ENCODE peak calls at places on chromosomes 7 and 10, in seven cellular contexts. I is neuronal stem cell, N is mesendoderm, S is H9, H is H1, J is mesenchymal stem cell, L is trophoblast cell. R is an unnamed sample.

GRCh38 chr10:119139464-119140067 is 25.9 kb downstream of the SFXN4 start:
- DNase-seq in L (no peak), S (peak; percentile 59), I (peak; percentile 11), J (peak; percentile 32), N (peak; percentile 54), H (peak; percentile 68), R (peak; percentile 35)

GRCh38 chr7:70673833-70674232 is 458.1 kb upstream of the GALNT17 start:
- DNase-seq in H (no peak), S (no peak), I (no peak), L (no peak), N (peak; percentile 27), J (no peak), R (no peak)

GRCh38 chr7:148699024-148699771 is 495 bp downstream of the CUL1 start:
- DNase-seq in L (peak; percentile 82), I (peak; percentile 24), N (peak; percentile 72), J (peak; percentile 62), H (peak; percentile 77), S (peak; percentile 50), R (peak; percentile 45)

GRCh38 chr7:44284216-44284615 is 41.2 kb downstream of the CAMK2B start:
- DNase-seq in N (no peak), H (peak; percentile 43), I (no peak), S (peak; percentile 20), L (no peak), J (no peak), R (peak; percentile 40)

GRCh38 chr10:2908851-2909630 is 158.3 kb upstream of the PFKP start:
- DNase-seq in L (no peak), H (no peak), N (no peak), J (no peak), S (no peak), I (no peak), R (no peak)

GRCh38 chr10:21135396-21135973 is 238.4 kb upstream of the NEBL start:
- DNase-seq in J (no peak), I (no peak), S (no peak), N (no peak), H (no peak), L (no peak), R (no peak)

GRCh38 chr7:47239034-47239433 is 342.9 kb downstream of the TNS3 start:
- DNase-seq in H (no peak), L (no peak), N (peak; percentile 11), S (no peak), I (no peak), J (no peak), R (no peak)

GRCh38 chr10:29596826-29597225 is 37.9 kb downstream of the SVIL start:
- DNase-seq in S (no peak), L (no peak), N (no peak), H (no peak), J (no peak), I (no peak), R (no peak)

GRCh38 chr7:1235501-1236131 is 2.9 kb downstream of the UNCX start:
- DNase-seq in J (no peak), N (peak; percentile 47), I (no peak), H (peak; percentile 74), L (no peak), S (no peak), R (no peak)

GRCh38 chr10:7251696-7252465 is 159.0 kb downstream of the SFMBT2 start:
- DNase-seq in H (no peak), S (no peak), J (peak; percentile 27), L (no peak), I (no peak), N (no peak), R (no peak)

DNA sequence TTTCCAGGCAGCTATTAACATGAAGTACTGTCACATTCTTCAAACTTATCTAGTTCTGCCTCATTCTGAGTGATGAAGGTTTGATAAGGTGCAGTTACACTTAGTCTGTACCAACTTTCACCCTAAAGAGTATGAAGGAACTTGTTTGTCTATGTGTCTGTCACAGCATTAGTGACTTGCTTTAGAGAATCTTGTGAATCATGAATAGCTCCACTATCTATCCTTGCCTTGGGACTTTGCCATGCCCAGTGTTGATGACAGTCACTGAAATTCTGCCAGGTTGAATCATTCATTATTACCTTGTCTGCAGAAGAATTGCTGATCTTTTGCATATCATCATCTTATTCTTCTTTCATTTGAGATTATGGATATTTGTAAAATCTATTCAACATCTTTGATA is 50.9 kb upstream of the A1CF start:
- DNase-seq in S (no peak), I (no peak), H (no peak), L (no peak), J (no peak), N (no peak), R (no peak)
- H3K18ac ChIP-seq in S (no peak overlapping the region), I (no peak overlapping the region), H (no peak overlapping the region), L (no peak overlapping the region), J (no peak overlapping the region), N (no peak overlapping the region), R (no peak overlapping the region)

GRCh38 chr7:7924303-7924702 is 44.3 kb upstream of the GLCCI1 start:
- DNase-seq in J (no peak), N (peak; percentile 21), S (no peak), L (no peak), H (no peak), I (no peak), R (no peak)
- H3K4ac ChIP-seq in J (no peak overlapping the region), N (no peak overlapping the region), S (no peak overlapping the region), L (no peak overlapping the region), H (peak overlapping the region; percentile 10), I (no peak overlapping the region), R (no peak overlapping the region)

GRCh38 chr7:129159539-129159938 is 15.0 kb downstream of the TSPAN33 start:
- DNase-seq in J (no peak), N (no peak), H (no peak), S (no peak), L (no peak), I (no peak), R (no peak)

GRCh38 chr7:129163875-129164544 is 19.5 kb downstream of the TSPAN33 start:
- DNase-seq in N (peak; percentile 51), L (no peak), H (no peak), J (peak; percentile 66), I (no peak), S (no peak), R (peak; percentile 76)

GRCh38 chr7:129162732-129163131 is 18.2 kb downstream of the TSPAN33 start:
- DNase-seq in S (no peak), J (no peak), I (no peak), L (no peak), H (no peak), N (no peak), R (no peak)

GRCh38 chr7:129160161-129160911 is 15.8 kb downstream of the TSPAN33 start:
- DNase-seq in I (no peak), L (no peak), S (peak; percentile 50), N (peak; percentile 32), J (no peak), H (no peak), R (no peak)

DNA sequence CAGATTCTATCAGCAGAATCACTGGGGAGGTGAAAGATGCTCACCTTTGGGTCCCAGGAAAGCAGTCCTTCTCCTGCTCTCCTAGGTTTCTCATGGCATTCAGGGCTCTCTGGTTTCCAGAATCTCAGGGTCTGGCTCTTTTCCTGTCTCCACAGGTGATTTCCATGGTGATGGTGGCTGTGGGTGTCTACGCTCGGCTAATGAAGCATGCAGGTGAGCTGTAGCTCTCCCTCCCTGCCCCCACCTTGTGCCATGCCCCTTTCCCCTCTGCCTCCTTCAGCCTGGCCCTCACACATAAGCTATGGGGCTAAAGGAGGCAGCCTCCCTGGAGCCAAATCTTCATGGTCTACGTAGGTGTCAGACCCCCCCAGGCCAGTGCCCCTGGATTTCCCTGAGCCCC is 17.0 kb downstream of the TSPAN33 start:
- DNase-seq in S (no peak), H (no peak), I (no peak), J (no peak), L (no peak), N (no peak), R (no peak)
- H3K18ac ChIP-seq in S (no peak overlapping the region), H (no peak overlapping the region), I (no peak overlapping the region), J (no peak overlapping the region), L (no peak overlapping the region), N (no peak overlapping the region), R (no peak overlapping the region)

GRCh38 chr10:54559498-54559897 is 241.5 kb downstream of the PCDH15 start:
- DNase-seq in H (no peak), I (no peak), N (peak; percentile 14), J (peak; percentile 64), S (no peak), L (no peak), R (peak; percentile 0)
- H3K4ac ChIP-seq in H (no peak overlapping the region), I (no peak overlapping the region), N (no peak overlapping the region), J (no peak overlapping the region), S (no peak overlapping the region), L (no peak overlapping the region), R (no peak overlapping the region)

GRCh38 chr10:100747061-100747825 is 1.9 kb downstream of the PAX2 start:
- DNase-seq in L (no peak), N (no peak), I (no peak), J (no peak), H (no peak), S (no peak), R (no peak)

GRCh38 chr10:100749059-100749308 is 3.6 kb downstream of the PAX2 start:
- DNase-seq in J (no peak), I (peak; percentile 30), N (no peak), L (no peak), S (no peak), H (no peak), R (no peak)

GRCh38 chr10:100747826-100748231 is 2.4 kb downstream of the PAX2 start:
- DNase-seq in H (no peak), S (peak; percentile 64), L (no peak), N (peak; percentile 35), I (no peak), J (no peak), R (no peak)

GRCh38 chr10:100749309-100750217 is 4.2 kb downstream of the PAX2 start:
- DNase-seq in H (peak; percentile 55), I (peak; percentile 24), L (no peak), J (no peak), S (no peak), N (no peak), R (no peak)

DNA sequence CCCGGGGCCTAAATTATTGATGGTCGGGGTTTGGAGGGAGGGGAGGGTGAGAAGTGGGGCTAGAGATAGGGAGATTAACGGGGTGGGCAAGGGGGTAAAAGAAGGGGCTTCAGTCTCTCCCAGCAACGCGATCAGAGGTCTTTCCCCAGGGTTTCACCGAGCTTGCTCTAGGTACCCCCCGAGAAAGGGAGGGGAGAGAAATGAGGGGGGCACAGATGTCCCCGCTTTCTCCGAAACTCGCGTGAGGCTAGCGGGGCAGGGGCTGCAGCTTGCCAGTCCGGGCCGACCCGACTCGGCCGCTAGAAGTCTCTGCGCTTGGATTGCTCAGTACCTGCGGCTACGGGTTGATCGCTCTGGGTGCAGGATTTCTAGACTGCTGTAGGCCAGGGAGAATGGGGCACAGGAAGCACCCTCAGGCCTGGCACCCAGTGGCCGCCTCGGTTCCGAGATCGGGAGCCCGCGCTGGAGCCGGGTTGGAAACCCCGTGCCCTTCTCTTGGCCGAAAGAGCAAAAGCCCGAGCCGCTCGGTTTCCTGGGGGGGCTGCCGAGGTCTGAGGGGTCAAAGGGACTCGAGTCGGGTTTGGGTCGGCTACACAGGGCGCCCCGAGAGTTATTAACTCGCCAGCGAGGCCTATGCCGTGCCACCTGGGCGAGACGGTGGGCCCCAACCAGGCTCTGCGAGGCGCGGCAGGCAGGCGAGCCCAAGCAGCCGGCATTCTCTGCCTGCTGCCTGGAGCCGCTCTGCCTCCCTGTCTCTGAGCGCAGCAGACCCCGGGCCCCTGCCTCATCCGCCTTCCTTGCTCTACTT is 3.1 kb downstream of the PAX2 start:
- DNase-seq in H (peak; percentile 72), S (no peak), L (no peak), J (no peak), I (peak; percentile 18), N (no peak), R (no peak)
- H3K18ac ChIP-seq in H (no peak overlapping the region), S (no peak overlapping the region), L (no peak overlapping the region), J (no peak overlapping the region), I (peak overlapping the region; percentile 40), N (peak overlapping the region; percentile 4), R (no peak overlapping the region)